ENCODE peak calls at places on chromosomes 16 and 17, in nine cellular contexts. D is PC-3, Z is K562, G is fibroblast of lung, I is GM12878, Q is GM23248, P is endothelial cell of umbilical vein, U is GM23338, H is mammary epithelial cell. O is an unnamed sample.

GRCh38 chr16:66525396-66526180 is 24.3 kb downstream of the TK2 start:
- DNase-seq in U (no peak), I (no peak), Z (no peak), H (peak; percentile 93), P (no peak), G (no peak), D (no peak), Q (peak; percentile 34), O (no peak)

GRCh38 chr16:13909872-13910303 is 10.1 kb upstream of the ERCC4 start:
- DNase-seq in Q (peak; percentile 75), D (peak; percentile 23), P (peak; percentile 13), Z (no peak), H (peak; percentile 45), I (no peak), U (no peak), G (peak; percentile 98), O (no peak)

GRCh38 chr16:1960665-1961630 is 1.6 kb downstream of the NDUFB10 start:
- DNase-seq in P (peak; percentile 39), Z (no peak), H (peak; percentile 64), D (peak; percentile 56), I (no peak), G (peak; percentile 48), Q (peak; percentile 51), U (no peak), O (peak; percentile 37)

GRCh38 chr17:57557793-57558681 is 187.1 kb downstream of the CCDC182 start:
- DNase-seq in Q (peak; percentile 55), H (peak; percentile 74), I (no peak), P (no peak), Z (no peak), D (peak; percentile 92), U (no peak), G (peak; percentile 62), O (no peak)

GRCh38 chr17:82050152-82050760 is 1.4 kb downstream of the RFNG start:
- DNase-seq in P (no peak), G (no peak), H (no peak), I (no peak), Q (no peak), Z (no peak), D (no peak), U (no peak), O (no peak)

GRCh38 chr17:80261159-80261894 is 675 bp downstream of the RNF213 start:
- DNase-seq in Z (peak; percentile 34), G (peak; percentile 57), H (peak; percentile 57), P (peak; percentile 60), D (peak; percentile 81), I (no peak), Q (peak; percentile 76), U (peak; percentile 96), O (peak; percentile 82)

GRCh38 chr16:68592466-68593337 is 52.4 kb upstream of the CDH3 start:
- DNase-seq in U (peak; percentile 50), Z (no peak), G (no peak), D (peak; percentile 26), P (peak; percentile 19), H (no peak), I (no peak), Q (peak; percentile 18), O (no peak)

GRCh38 chr16:52318259-52319008 is 228.5 kb downstream of the TOX3 start:
- DNase-seq in Q (no peak), H (no peak), P (no peak), Z (no peak), U (peak; percentile 41), D (no peak), G (no peak), I (no peak), O (peak; percentile 34)

GRCh38 chr16:67897231-67897630 is 4.2 kb downstream of the PSKH1 start:
- DNase-seq in Q (peak; percentile 81), G (no peak), I (no peak), U (no peak), H (peak; percentile 17), D (no peak), Z (no peak), P (peak; percentile 95), O (no peak)

GRCh38 chr16:30518552-30518951 is 7.8 kb downstream of the ZNF768 start:
- DNase-seq in I (no peak), Z (no peak), G (no peak), D (no peak), Q (no peak), H (no peak), P (no peak), U (no peak), O (no peak)

GRCh38 chr17:68906638-68907037 is 48.6 kb downstream of the ABCA8 start:
- DNase-seq in Z (no peak), P (no peak), Q (peak; percentile 26), G (peak; percentile 42), U (peak; percentile 42), D (peak; percentile 66), H (peak; percentile 9), I (no peak), O (peak; percentile 32)

DNA sequence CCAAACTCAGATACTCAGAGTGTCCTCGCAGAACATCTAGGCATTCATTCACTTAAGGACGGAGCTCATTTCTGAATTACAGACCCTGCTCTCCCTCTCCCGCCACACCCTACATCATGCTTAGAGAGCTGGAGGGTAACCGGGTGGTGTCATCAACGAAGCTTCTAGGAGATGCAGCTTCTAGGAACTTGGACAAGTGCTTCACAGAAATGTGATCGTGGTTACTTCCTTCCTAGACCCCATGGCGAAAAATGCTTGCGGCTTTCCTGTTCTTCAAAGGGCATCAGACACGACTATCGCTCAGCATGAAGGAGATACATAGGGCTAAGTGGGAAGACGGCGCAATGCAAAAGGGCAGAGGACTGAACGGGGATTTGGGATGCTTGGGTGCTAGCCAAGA is 126.8 kb downstream of the ZFHX3 start:
- DNase-seq in G (no peak), Z (no peak), D (no peak), P (no peak), I (no peak), Q (no peak), U (no peak), H (no peak), O (no peak)
- H2AFZ ChIP-seq in G (no peak overlapping the region), Z (no peak overlapping the region), D (no peak overlapping the region), P (no peak overlapping the region), I (no peak overlapping the region), Q (no peak overlapping the region), U (no peak overlapping the region), H (no peak overlapping the region), O (no peak overlapping the region)

GRCh38 chr17:39618252-39618913 is 8.4 kb upstream of the PPP1R1B start:
- DNase-seq in Z (no peak), U (peak; percentile 49), P (peak; percentile 43), H (peak; percentile 19), Q (peak; percentile 57), D (peak; percentile 20), I (no peak), G (no peak), O (no peak)
- TF ChIP-seq EZH2 in Z (no peak), U (peak; percentile 85), P (no peak), H (no peak), Q (no peak), D (no peak), I (no peak), G (no peak), O (peak; percentile 82)

GRCh38 chr17:38733315-38734234 is 3.4 kb downstream of the CISD3 start:
- DNase-seq in I (no peak), P (no peak), Z (no peak), G (no peak), H (no peak), U (peak; percentile 73), Q (no peak), D (peak; percentile 12), O (no peak)

GRCh38 chr17:38730526-38731379 is 612 bp downstream of the CISD3 start:
- DNase-seq in D (peak; percentile 46), U (peak; percentile 69), I (no peak), G (peak; percentile 62), Z (no peak), P (peak; percentile 53), H (peak; percentile 53), Q (peak; percentile 81), O (peak; percentile 51)

GRCh38 chr17:38732376-38733314 is 2.5 kb downstream of the CISD3 start:
- DNase-seq in G (no peak), U (no peak), H (no peak), Q (no peak), I (no peak), P (no peak), D (no peak), Z (no peak), O (no peak)

GRCh38 chr17:38729886-38730525 is at the start of gene CISD3:
- DNase-seq in D (peak; percentile 86), H (peak; percentile 74), P (peak; percentile 63), G (peak; percentile 81), I (no peak), U (peak; percentile 90), Q (peak; percentile 95), Z (peak; percentile 95), O (peak; percentile 96)

DNA sequence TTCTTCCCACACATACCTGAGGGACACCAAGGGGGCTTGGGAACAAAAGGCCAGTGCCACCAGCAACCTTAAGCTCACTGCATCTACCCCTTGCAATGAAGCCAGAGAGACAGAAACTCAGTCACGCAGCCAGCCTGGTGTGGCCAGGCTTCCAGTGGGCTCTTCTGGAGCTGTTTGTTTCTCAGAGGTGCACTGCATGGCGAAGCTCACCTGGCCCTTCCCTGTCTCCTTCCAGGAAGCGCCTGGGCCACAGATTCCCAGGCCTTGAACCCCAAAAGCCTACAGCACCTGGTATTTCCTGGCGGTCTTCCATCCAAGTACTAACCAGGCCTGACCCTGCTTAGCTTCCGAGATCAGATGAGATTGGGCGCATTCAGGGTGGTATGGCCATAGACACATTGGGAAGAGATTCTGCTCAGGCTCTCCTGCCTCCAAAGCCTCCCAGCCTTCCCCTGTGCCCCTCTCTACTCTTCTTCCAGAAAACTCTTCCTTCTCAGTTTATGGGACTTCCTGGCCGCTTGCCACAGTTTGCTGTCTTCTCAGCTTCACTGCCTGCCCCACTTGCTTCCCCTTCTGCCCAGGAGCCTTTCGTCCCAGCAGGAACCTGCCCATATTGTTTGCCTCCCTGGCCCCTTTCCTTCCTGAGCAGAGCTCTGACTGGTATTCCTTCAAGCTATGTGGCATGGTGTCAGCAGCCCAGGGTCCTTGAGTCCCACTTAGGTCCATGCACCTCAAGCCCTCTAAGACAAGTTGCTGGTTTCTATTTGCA is 1.6 kb downstream of the CISD3 start:
- DNase-seq in D (no peak), U (no peak), G (no peak), I (no peak), Q (peak; percentile 27), P (no peak), Z (no peak), H (no peak), O (no peak)
- H3K27ac ChIP-seq in D (no peak overlapping the region), U (no peak overlapping the region), G (no peak overlapping the region), I (no peak overlapping the region), Q (no peak overlapping the region), P (no peak overlapping the region), Z (peak overlapping the region; percentile 49), H (no peak overlapping the region), O (no peak overlapping the region)

DNA sequence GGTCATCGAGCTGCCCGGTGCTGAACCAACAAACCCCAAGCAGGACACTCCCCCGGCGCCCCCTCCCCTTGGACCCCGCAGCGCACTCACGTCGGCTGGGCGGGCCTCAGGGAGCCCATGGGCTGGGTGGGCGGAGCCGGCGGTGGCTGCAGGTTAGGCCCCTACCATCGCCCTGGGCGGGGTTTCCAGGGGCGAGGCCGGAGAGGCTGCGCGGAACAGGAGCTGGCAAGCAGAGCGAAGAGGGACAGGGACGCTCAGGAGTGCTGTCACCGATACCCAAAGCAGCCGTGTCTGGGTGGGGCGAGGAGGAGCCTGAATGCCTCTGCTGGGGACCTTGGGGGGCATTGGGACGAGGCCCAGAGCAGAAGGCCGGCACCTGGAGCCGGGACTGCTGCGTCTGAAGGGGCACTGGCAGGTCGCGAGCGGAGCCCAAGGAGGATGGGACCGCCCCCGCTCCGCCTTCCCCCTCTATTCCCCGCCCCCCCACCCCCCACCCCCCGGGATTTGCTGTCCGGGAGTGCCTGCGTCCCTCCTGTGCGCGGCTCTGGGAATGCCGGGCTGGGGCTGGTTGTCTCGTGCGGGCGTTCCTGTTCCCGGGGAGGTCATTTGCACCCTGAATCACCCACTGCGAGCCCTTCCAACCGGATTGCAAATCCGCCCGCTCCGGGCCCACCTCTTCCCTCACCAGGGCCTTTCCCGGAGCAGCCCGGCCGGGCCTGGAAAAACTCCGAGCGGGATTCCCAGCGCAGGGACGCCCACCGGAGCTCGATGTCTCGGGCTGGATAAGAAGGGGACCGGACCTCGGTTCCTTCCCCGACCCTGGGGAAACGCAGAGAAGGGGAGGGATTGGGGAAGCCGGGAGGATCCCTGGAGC is 902 bp downstream of the ARHGAP27 start:
- DNase-seq in U (peak; percentile 97), I (no peak), G (no peak), Q (peak; percentile 74), D (peak; percentile 97), Z (peak; percentile 92), H (peak; percentile 75), P (peak; percentile 54), O (peak; percentile 93)
- H2AFZ ChIP-seq in U (peak overlapping the region; percentile 94), I (peak overlapping the region; percentile 76), G (no peak overlapping the region), Q (peak overlapping the region; percentile 56), D (peak overlapping the region; percentile 88), Z (peak overlapping the region; percentile 90), H (peak overlapping the region; percentile 68), P (peak overlapping the region; percentile 66), O (peak overlapping the region; percentile 95)